ENCODE peak calls at places on chromosomes 4 and X, in ten cellular contexts. One of them, this sample, is unnamed. For H3K4me1 and H3K36me3, the result is how much of the 10 kb centered on the place peaks cover.

GRCh38 chr4:39464886-39465501 is 6.1 kb downstream of the LIAS start:
- DNase-seq in ovary: no peak
- DNase-seq in SK-N-SH: peak
- DNase-seq in breast epithelium: no peak
- DNase-seq in thoracic aorta: no peak
- DNase-seq in lower lobe of right lung: no peak
- DNase-seq in gastrocnemius medialis: no peak
- DNase-seq in psoas muscle: no peak
- DNase-seq in body of pancreas: no peak
- DNase-seq in aorta: no peak
- DNase-seq in this sample: no peak

GRCh38 chr4:168614316-168615057 is 117.6 kb downstream of the PALLD start:
- DNase-seq in ovary: no peak
- DNase-seq in SK-N-SH: no peak
- DNase-seq in breast epithelium: no peak
- DNase-seq in thoracic aorta: no peak
- DNase-seq in lower lobe of right lung: no peak
- DNase-seq in gastrocnemius medialis: no peak
- DNase-seq in psoas muscle: no peak
- DNase-seq in body of pancreas: no peak
- DNase-seq in aorta: no peak
- DNase-seq in this sample: no peak

GRCh38 chr4:109067509-109068205 is 234.8 kb downstream of the COL25A1 start:
- DNase-seq in ovary: peak
- DNase-seq in SK-N-SH: no peak
- DNase-seq in breast epithelium: no peak
- DNase-seq in thoracic aorta: no peak
- DNase-seq in lower lobe of right lung: no peak
- DNase-seq in gastrocnemius medialis: peak
- DNase-seq in psoas muscle: no peak
- DNase-seq in body of pancreas: peak
- DNase-seq in aorta: no peak
- DNase-seq in this sample: no peak

GRCh38 chrX:33178690-33179089 is 32.7 kb downstream of the DMD start:
- DNase-seq in ovary: no peak
- DNase-seq in SK-N-SH: no peak
- DNase-seq in breast epithelium: no peak
- DNase-seq in thoracic aorta: no peak
- DNase-seq in lower lobe of right lung: no peak
- DNase-seq in gastrocnemius medialis: peak
- DNase-seq in psoas muscle: no peak
- DNase-seq in body of pancreas: no peak
- DNase-seq in aorta: no peak
- DNase-seq in this sample: no peak

GRCh38 chr4:181688886-181689285 is 554.3 kb upstream of the TENM3 start:
- DNase-seq in ovary: no peak
- DNase-seq in SK-N-SH: no peak
- DNase-seq in breast epithelium: no peak
- DNase-seq in thoracic aorta: no peak
- DNase-seq in lower lobe of right lung: no peak
- DNase-seq in gastrocnemius medialis: no peak
- DNase-seq in psoas muscle: no peak
- DNase-seq in body of pancreas: no peak
- DNase-seq in aorta: no peak
- DNase-seq in this sample: no peak

GRCh38 chrX:40855411-40855810 is 120.1 kb upstream of the MED14 start:
- DNase-seq in ovary: no peak
- DNase-seq in SK-N-SH: no peak
- DNase-seq in breast epithelium: no peak
- DNase-seq in thoracic aorta: no peak
- DNase-seq in lower lobe of right lung: no peak
- DNase-seq in gastrocnemius medialis: peak
- DNase-seq in psoas muscle: no peak
- DNase-seq in body of pancreas: no peak
- DNase-seq in aorta: no peak
- DNase-seq in this sample: no peak

GRCh38 chr4:11847161-11847560 is 418.5 kb upstream of the HS3ST1 start:
- DNase-seq in ovary: no peak
- DNase-seq in SK-N-SH: no peak
- DNase-seq in breast epithelium: no peak
- DNase-seq in thoracic aorta: no peak
- DNase-seq in lower lobe of right lung: no peak
- DNase-seq in gastrocnemius medialis: no peak
- DNase-seq in psoas muscle: no peak
- DNase-seq in body of pancreas: no peak
- DNase-seq in aorta: no peak
- DNase-seq in this sample: no peak

GRCh38 chr4:76709454-76709853 is 188.5 kb downstream of the SOWAHB start:
- DNase-seq in ovary: no peak
- DNase-seq in SK-N-SH: no peak
- DNase-seq in breast epithelium: no peak
- DNase-seq in thoracic aorta: no peak
- DNase-seq in lower lobe of right lung: no peak
- DNase-seq in gastrocnemius medialis: no peak
- DNase-seq in psoas muscle: no peak
- DNase-seq in body of pancreas: no peak
- DNase-seq in aorta: no peak
- DNase-seq in this sample: no peak

GRCh38 chr4:68176500-68176899 is 46.8 kb upstream of the TMPRSS11F start:
- DNase-seq in ovary: no peak
- DNase-seq in SK-N-SH: no peak
- DNase-seq in breast epithelium: no peak
- DNase-seq in thoracic aorta: no peak
- DNase-seq in lower lobe of right lung: no peak
- DNase-seq in gastrocnemius medialis: no peak
- DNase-seq in psoas muscle: no peak
- DNase-seq in body of pancreas: no peak
- DNase-seq in aorta: no peak
- DNase-seq in this sample: no peak

GRCh38 chrX:110743679-110744340 is 51.8 kb downstream of the CHRDL1 start:
- DNase-seq in ovary: no peak
- DNase-seq in SK-N-SH: no peak
- DNase-seq in breast epithelium: no peak
- DNase-seq in thoracic aorta: no peak
- DNase-seq in lower lobe of right lung: no peak
- DNase-seq in gastrocnemius medialis: no peak
- DNase-seq in psoas muscle: no peak
- DNase-seq in body of pancreas: no peak
- DNase-seq in aorta: no peak
- DNase-seq in this sample: no peak

GRCh38 chrX:24241822-24242648 is 71.8 kb downstream of the SUPT20HL2 start:
- DNase-seq in ovary: no peak
- DNase-seq in SK-N-SH: peak
- DNase-seq in breast epithelium: no peak
- DNase-seq in thoracic aorta: no peak
- DNase-seq in lower lobe of right lung: no peak
- DNase-seq in gastrocnemius medialis: no peak
- DNase-seq in psoas muscle: no peak
- DNase-seq in body of pancreas: peak
- DNase-seq in aorta: no peak
- DNase-seq in this sample: no peak

GRCh38 chr4:111722321-111722720 is 422.9 kb upstream of the FAM241A start:
- DNase-seq in ovary: no peak
- DNase-seq in SK-N-SH: no peak
- DNase-seq in breast epithelium: no peak
- DNase-seq in thoracic aorta: no peak
- DNase-seq in lower lobe of right lung: no peak
- DNase-seq in gastrocnemius medialis: no peak
- DNase-seq in psoas muscle: no peak
- DNase-seq in body of pancreas: no peak
- DNase-seq in aorta: no peak
- DNase-seq in this sample: no peak

DNA sequence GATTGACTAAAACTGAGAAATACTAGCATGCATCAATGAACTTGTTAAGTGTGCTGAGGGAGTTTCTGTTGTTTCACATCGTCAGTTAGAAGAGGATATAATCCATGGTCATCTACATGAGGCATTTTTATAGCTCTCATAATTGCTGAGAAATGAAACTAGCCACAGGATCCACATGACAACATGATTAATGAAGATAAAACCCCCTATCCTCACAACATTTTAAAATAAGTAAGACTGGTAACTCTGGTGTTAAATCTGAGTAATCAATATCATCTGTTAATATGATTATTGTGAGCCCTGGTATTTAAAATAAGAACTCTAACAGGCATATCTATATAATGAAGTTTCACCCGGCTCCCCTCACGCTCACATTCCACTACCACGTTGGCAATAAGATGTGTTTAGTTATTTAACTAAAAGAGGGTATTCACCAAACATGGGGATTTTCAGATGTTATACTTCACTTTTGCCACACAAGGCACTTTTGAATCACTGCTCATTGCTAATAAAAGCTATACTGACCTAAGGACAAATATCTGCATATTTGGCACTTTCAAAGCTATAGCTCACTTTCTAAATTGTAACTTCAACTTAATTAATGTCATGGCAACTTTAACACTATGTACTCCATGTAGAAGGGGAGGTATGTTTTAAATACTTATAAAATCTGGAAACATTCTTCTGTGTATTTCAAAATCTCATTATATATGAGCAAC is 6.7 kb downstream of the UNC5C start:
- DNase-seq in ovary: no peak
- DNase-seq in SK-N-SH: no peak
- DNase-seq in breast epithelium: no peak
- DNase-seq in thoracic aorta: no peak
- DNase-seq in lower lobe of right lung: no peak
- DNase-seq in gastrocnemius medialis: no peak
- DNase-seq in psoas muscle: no peak
- DNase-seq in body of pancreas: no peak
- DNase-seq in aorta: no peak
- DNase-seq in this sample: no peak
- H3K4me1 ChIP-seq in ovary: under half
- H3K4me1 ChIP-seq in SK-N-SH: under half
- H3K4me1 ChIP-seq in breast epithelium: under half
- H3K4me1 ChIP-seq in thoracic aorta: under half
- H3K4me1 ChIP-seq in lower lobe of right lung: under half
- H3K4me1 ChIP-seq in gastrocnemius medialis: under half
- H3K4me1 ChIP-seq in psoas muscle: under half
- H3K4me1 ChIP-seq in body of pancreas: under half
- H3K4me1 ChIP-seq in aorta: under half
- H3K4me1 ChIP-seq in this sample: under half

DNA sequence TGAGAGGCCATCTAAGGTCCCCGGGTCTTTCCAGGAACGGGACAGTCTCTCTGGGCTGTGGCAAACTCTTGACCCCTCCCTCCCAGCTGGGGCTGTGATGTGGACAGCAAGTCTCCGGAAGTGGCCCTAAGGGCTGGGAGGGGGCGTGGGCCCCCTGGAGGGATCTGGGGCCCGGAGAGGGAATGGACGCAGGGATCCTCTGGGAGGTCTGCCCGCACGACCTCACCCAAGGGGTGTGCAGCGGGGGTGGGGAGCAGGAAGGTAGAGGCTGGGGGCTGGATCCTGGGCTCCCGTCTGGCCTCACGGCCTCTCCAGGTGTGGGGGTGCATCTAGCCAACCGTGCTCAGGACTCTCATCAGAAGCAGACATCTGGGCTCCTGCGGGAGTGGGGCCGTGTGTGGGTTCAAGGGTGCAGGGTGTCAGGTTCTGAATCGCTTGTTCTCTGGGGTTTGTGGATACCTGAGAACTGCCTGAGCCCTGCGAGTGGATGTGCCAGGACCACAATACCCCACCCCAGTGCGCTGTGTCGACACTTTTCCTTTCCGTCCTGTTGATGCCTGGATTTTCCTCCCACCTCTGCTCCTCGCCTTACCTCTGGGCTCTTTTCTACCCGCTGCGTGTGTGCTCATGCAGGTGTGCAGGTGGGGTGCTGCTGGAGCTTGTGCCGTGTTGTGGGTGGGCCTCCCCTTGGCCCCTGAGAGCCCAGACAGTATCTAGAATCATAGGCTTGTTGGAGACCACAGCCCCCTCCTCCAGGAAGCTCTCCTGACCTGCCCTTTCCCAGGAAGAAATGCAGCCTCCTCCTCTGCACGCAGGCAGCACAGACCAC is 917 bp downstream of the CPZ start:
- DNase-seq in ovary: peak
- DNase-seq in SK-N-SH: no peak
- DNase-seq in breast epithelium: no peak
- DNase-seq in thoracic aorta: no peak
- DNase-seq in lower lobe of right lung: no peak
- DNase-seq in gastrocnemius medialis: no peak
- DNase-seq in psoas muscle: no peak
- DNase-seq in body of pancreas: no peak
- DNase-seq in aorta: no peak
- DNase-seq in this sample: no peak
- H3K4me3 ChIP-seq in ovary: peak
- H3K4me3 ChIP-seq in SK-N-SH: no peak
- H3K4me3 ChIP-seq in breast epithelium: peak
- H3K4me3 ChIP-seq in thoracic aorta: no peak
- H3K4me3 ChIP-seq in lower lobe of right lung: peak
- H3K4me3 ChIP-seq in gastrocnemius medialis: no peak
- H3K4me3 ChIP-seq in psoas muscle: no peak
- H3K4me3 ChIP-seq in body of pancreas: no peak
- H3K4me3 ChIP-seq in aorta: no peak
- H3K4me3 ChIP-seq in this sample: no peak

GRCh38 chr4:1895971-1896657 is 24.9 kb downstream of the NSD2 start:
- DNase-seq in ovary: no peak
- DNase-seq in SK-N-SH: no peak
- DNase-seq in breast epithelium: no peak
- DNase-seq in thoracic aorta: no peak
- DNase-seq in lower lobe of right lung: no peak
- DNase-seq in gastrocnemius medialis: no peak
- DNase-seq in psoas muscle: no peak
- DNase-seq in body of pancreas: no peak
- DNase-seq in aorta: no peak
- DNase-seq in this sample: no peak
- H3K36me3 ChIP-seq in ovary: under half
- H3K36me3 ChIP-seq in SK-N-SH: under half
- H3K36me3 ChIP-seq in breast epithelium: under half
- H3K36me3 ChIP-seq in thoracic aorta: under half
- H3K36me3 ChIP-seq in lower lobe of right lung: under half
- H3K36me3 ChIP-seq in gastrocnemius medialis: under half
- H3K36me3 ChIP-seq in psoas muscle: under half
- H3K36me3 ChIP-seq in body of pancreas: under half
- H3K36me3 ChIP-seq in aorta: under half
- H3K36me3 ChIP-seq in this sample: under half

DNA sequence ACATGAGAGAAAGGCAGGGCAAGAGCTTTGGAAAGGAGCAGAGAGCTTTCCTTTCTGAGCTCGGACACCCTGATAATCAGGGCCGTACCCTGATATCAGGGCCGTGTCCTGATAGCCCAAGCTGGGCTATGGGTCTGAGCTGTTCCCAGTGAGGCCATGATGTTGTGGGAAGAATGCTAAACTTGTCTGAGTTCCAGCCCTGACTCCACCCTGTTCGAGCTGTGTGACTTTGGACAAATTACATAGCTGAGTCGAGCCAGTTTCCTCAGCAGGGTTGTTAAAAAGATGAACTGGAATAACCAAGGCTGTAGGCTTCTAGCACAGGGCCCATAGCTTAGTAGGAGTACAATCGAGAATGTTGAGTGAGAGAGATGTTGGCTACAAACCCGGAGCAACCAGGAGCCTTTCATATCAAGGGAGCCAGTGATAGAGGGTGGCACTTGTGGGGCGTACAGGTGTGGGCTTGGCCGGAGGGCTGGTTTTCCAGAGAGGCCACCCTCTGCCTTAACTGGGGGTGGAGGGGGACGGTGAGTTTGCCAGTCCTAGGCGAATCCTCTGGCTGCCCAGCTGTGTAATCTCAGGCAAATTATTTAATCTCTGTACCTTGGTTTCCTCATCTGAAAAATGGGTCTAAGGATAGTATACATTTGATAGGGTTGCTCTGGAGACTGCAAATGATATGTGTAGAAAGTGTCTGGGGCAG is 3.5 kb upstream of the CXCR3 start:
- DNase-seq in ovary: no peak
- DNase-seq in SK-N-SH: no peak
- DNase-seq in breast epithelium: no peak
- DNase-seq in thoracic aorta: no peak
- DNase-seq in lower lobe of right lung: no peak
- DNase-seq in gastrocnemius medialis: no peak
- DNase-seq in psoas muscle: no peak
- DNase-seq in body of pancreas: no peak
- DNase-seq in aorta: no peak
- DNase-seq in this sample: no peak
- H3K4me1 ChIP-seq in ovary: under half
- H3K4me1 ChIP-seq in SK-N-SH: under half
- H3K4me1 ChIP-seq in breast epithelium: under half
- H3K4me1 ChIP-seq in thoracic aorta: under half
- H3K4me1 ChIP-seq in lower lobe of right lung: under half
- H3K4me1 ChIP-seq in gastrocnemius medialis: under half
- H3K4me1 ChIP-seq in psoas muscle: under half
- H3K4me1 ChIP-seq in body of pancreas: under half
- H3K4me1 ChIP-seq in aorta: under half
- H3K4me1 ChIP-seq in this sample: under half

This sample was measured in right atrium auricular region.